ENCODE peak calls at places on chromosomes 2 and 18, in four cellular contexts. One of them, this sample, is unnamed.
A peak's percentile ranks its signal among the peaks of the same experiment; 100 is the strongest.

GRCh38 chr18:78908462-78908861 is 71.2 kb upstream of the SALL3 start:
- DNase-seq in neural progenitor cell: no peak
- DNase-seq in kidney epithelial cell: no peak
- DNase-seq in nephron progenitor cell: no peak
- DNase-seq in this sample: no peak

GRCh38 chr2:212451786-212452200 is 86.8 kb downstream of the ERBB4 start:
- DNase-seq in neural progenitor cell: no peak
- DNase-seq in kidney epithelial cell: peak; percentile 23
- DNase-seq in nephron progenitor cell: no peak
- DNase-seq in this sample: peak; percentile 56

GRCh38 chr2:3340144-3340543 is 37.5 kb downstream of the EIPR1 start:
- DNase-seq in neural progenitor cell: no peak
- DNase-seq in kidney epithelial cell: no peak
- DNase-seq in nephron progenitor cell: no peak
- DNase-seq in this sample: no peak

GRCh38 chr2:85259101-85259590 is 68.6 kb downstream of the TGOLN2 start:
- DNase-seq in neural progenitor cell: peak; percentile 87
- DNase-seq in kidney epithelial cell: no peak
- DNase-seq in nephron progenitor cell: peak; percentile 31
- DNase-seq in this sample: no peak

GRCh38 chr2:151575338-151575737 is 158.9 kb downstream of the NEB start:
- DNase-seq in neural progenitor cell: no peak
- DNase-seq in kidney epithelial cell: no peak
- DNase-seq in nephron progenitor cell: no peak
- DNase-seq in this sample: peak; percentile 60

GRCh38 chr18:21686282-21687105 is 18.1 kb downstream of the ABHD3 start:
- DNase-seq in neural progenitor cell: no peak
- DNase-seq in kidney epithelial cell: no peak
- DNase-seq in nephron progenitor cell: no peak
- DNase-seq in this sample: no peak

GRCh38 chr2:42585779-42586178 is 17.3 kb downstream of the MTA3 start:
- DNase-seq in neural progenitor cell: no peak
- DNase-seq in kidney epithelial cell: no peak
- DNase-seq in nephron progenitor cell: no peak
- DNase-seq in this sample: peak; percentile 41

GRCh38 chr18:31064130-31064529 is 21.6 kb upstream of the DSC3 start:
- DNase-seq in neural progenitor cell: no peak
- DNase-seq in kidney epithelial cell: no peak
- DNase-seq in nephron progenitor cell: no peak
- DNase-seq in this sample: peak; percentile 99

GRCh38 chr18:43886341-43886740 is 609.1 kb upstream of the SYT4 start:
- DNase-seq in neural progenitor cell: no peak
- DNase-seq in kidney epithelial cell: no peak
- DNase-seq in nephron progenitor cell: no peak
- DNase-seq in this sample: peak; percentile 10

GRCh38 chr2:198054299-198054698 is 249.9 kb downstream of the PLCL1 start:
- DNase-seq in neural progenitor cell: peak; percentile 53
- DNase-seq in kidney epithelial cell: no peak
- DNase-seq in nephron progenitor cell: peak; percentile 27
- DNase-seq in this sample: peak; percentile 27

GRCh38 chr18:45505497-45506206 is 109.6 kb upstream of the SLC14A2 start:
- DNase-seq in neural progenitor cell: no peak
- DNase-seq in kidney epithelial cell: no peak
- DNase-seq in nephron progenitor cell: no peak
- DNase-seq in this sample: no peak

GRCh38 chr18:48179005-48179404 is 230.2 kb downstream of the ZBTB7C start:
- DNase-seq in neural progenitor cell: no peak
- DNase-seq in kidney epithelial cell: no peak
- DNase-seq in nephron progenitor cell: no peak
- DNase-seq in this sample: no peak

GRCh38 chr2:54274781-54275242 is 18.8 kb upstream of the TSPYL6 start:
- DNase-seq in neural progenitor cell: no peak
- DNase-seq in kidney epithelial cell: peak; percentile 16
- DNase-seq in nephron progenitor cell: no peak
- DNase-seq in this sample: no peak

GRCh38 chr18:37362158-37362890 is 203.3 kb downstream of the CELF4 start:
- DNase-seq in neural progenitor cell: no peak
- DNase-seq in kidney epithelial cell: no peak
- DNase-seq in nephron progenitor cell: peak; percentile 17
- DNase-seq in this sample: no peak

GRCh38 chr2:138122891-138123290 is 158.6 kb downstream of the HNMT start:
- DNase-seq in neural progenitor cell: no peak
- DNase-seq in kidney epithelial cell: peak; percentile 5
- DNase-seq in nephron progenitor cell: no peak
- DNase-seq in this sample: peak; percentile 92

GRCh38 chr2:28002181-28002580 is 111.7 kb downstream of the BABAM2 start:
- DNase-seq in neural progenitor cell: no peak
- DNase-seq in kidney epithelial cell: no peak
- DNase-seq in nephron progenitor cell: no peak
- DNase-seq in this sample: no peak

GRCh38 chr18:49174478-49174877 is 223.7 kb upstream of the SMAD7 start:
- DNase-seq in neural progenitor cell: no peak
- DNase-seq in kidney epithelial cell: no peak
- DNase-seq in nephron progenitor cell: no peak
- DNase-seq in this sample: peak; percentile 44

GRCh38 chr2:96116424-96116878 is at the start of gene ADRA2B:
- DNase-seq in neural progenitor cell: peak; percentile 91
- DNase-seq in kidney epithelial cell: no peak
- DNase-seq in nephron progenitor cell: peak; percentile 84
- DNase-seq in this sample: peak; percentile 44

GRCh38 chr2:194557993-194558392 is 1099.0 kb upstream of the SLC39A10 start:
- DNase-seq in neural progenitor cell: no peak
- DNase-seq in kidney epithelial cell: no peak
- DNase-seq in nephron progenitor cell: no peak
- DNase-seq in this sample: no peak

GRCh38 chr2:78564666-78565065 is 460.8 kb upstream of the REG3G start:
- DNase-seq in neural progenitor cell: no peak
- DNase-seq in kidney epithelial cell: no peak
- DNase-seq in nephron progenitor cell: no peak
- DNase-seq in this sample: no peak

GRCh38 chr2:238290715-238291549 is 2.5 kb upstream of the PER2 start:
- DNase-seq in neural progenitor cell: no peak
- DNase-seq in kidney epithelial cell: no peak
- DNase-seq in nephron progenitor cell: no peak
- DNase-seq in this sample: peak; percentile 40
- TF ChIP-seq CTCF in neural progenitor cell: no peak
- TF ChIP-seq CTCF in kidney epithelial cell: no peak
- TF ChIP-seq CTCF in nephron progenitor cell: no peak
- TF ChIP-seq CTCF in this sample: no peak

DNA sequence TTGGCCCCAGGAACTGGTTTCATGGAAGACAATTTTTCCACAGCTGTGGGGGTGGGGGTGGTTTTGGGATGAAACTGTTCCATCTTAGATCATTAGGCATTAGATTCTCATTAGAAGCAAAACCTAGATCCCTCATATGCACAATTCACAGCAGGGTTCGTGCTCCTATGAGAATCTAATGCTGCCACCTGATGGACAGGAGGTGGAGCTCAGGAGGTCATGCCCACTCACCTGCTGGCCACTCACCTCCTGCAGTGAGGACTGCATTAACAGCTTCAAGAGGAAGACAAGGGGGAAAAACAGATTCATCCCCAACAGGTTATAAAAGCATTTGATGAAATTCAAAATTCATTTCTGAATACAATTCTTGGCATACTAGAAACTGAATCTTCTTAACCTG is 38.5 kb downstream of the THAP4 start:
- DNase-seq in neural progenitor cell: peak; percentile 24
- DNase-seq in kidney epithelial cell: no peak
- DNase-seq in nephron progenitor cell: no peak
- DNase-seq in this sample: peak; percentile 30
- TF ChIP-seq CTCF in neural progenitor cell: peak; percentile 36
- TF ChIP-seq CTCF in kidney epithelial cell: peak; percentile 33
- TF ChIP-seq CTCF in nephron progenitor cell: no peak
- TF ChIP-seq CTCF in this sample: peak; percentile 34

GRCh38 chr2:65070172-65070830 is 14.1 kb downstream of the CEP68 start:
- DNase-seq in neural progenitor cell: no peak
- DNase-seq in kidney epithelial cell: no peak
- DNase-seq in nephron progenitor cell: no peak
- DNase-seq in this sample: peak; percentile 72
- TF ChIP-seq CTCF in neural progenitor cell: no peak
- TF ChIP-seq CTCF in kidney epithelial cell: peak; percentile 37
- TF ChIP-seq CTCF in nephron progenitor cell: no peak
- TF ChIP-seq CTCF in this sample: no peak

GRCh38 chr2:129936334-129936934 is 43.0 kb upstream of the RAB6C start:
- DNase-seq in neural progenitor cell: peak; percentile 75
- DNase-seq in kidney epithelial cell: no peak
- DNase-seq in nephron progenitor cell: peak; percentile 69
- DNase-seq in this sample: peak; percentile 39
- TF ChIP-seq CTCF in neural progenitor cell: peak; percentile 68
- TF ChIP-seq CTCF in kidney epithelial cell: no peak
- TF ChIP-seq CTCF in nephron progenitor cell: peak; percentile 62
- TF ChIP-seq CTCF in this sample: peak; percentile 55

DNA sequence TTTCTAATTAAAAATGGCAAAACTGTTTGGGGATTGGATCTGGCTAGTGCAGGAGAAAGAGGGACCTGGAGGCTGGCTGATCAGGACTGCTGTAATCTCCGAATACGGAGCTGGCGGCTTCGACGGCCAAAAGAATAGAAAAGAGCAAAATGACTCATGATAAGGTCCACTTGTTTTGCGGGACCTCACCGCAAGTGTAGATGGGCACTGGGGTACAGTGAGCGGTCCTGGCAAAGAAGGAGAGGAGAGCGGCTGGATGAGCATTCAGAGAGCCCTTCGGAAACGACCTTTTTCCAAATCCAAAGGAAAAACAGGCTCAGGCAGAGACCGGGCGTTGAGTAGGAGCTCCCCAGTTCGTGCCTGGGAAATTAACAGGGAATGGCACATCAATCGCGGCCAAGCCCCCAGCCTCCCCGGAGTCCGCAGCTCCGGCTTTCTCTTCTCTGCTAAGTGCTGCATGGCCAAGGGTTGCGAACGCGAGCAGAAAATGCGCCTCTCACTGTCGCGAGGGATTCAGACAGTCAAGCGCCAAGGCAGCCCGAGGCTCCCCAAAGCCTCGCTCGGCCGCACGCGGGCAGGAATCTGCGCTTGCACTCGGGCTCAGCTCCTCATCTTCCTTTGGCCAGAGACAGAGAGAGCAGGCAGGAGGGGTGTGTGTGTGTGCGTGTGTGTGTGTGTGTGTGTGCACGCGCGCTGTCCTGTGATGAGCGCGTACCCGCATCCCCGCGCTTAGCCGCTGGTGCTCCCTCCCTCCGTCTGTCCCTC is 1.8 kb downstream of the DCC start:
- DNase-seq in neural progenitor cell: peak; percentile 73
- DNase-seq in kidney epithelial cell: no peak
- DNase-seq in nephron progenitor cell: peak; percentile 62
- DNase-seq in this sample: no peak
- TF ChIP-seq CTCF in neural progenitor cell: no peak
- TF ChIP-seq CTCF in kidney epithelial cell: no peak
- TF ChIP-seq CTCF in nephron progenitor cell: no peak
- TF ChIP-seq CTCF in this sample: no peak

DNA sequence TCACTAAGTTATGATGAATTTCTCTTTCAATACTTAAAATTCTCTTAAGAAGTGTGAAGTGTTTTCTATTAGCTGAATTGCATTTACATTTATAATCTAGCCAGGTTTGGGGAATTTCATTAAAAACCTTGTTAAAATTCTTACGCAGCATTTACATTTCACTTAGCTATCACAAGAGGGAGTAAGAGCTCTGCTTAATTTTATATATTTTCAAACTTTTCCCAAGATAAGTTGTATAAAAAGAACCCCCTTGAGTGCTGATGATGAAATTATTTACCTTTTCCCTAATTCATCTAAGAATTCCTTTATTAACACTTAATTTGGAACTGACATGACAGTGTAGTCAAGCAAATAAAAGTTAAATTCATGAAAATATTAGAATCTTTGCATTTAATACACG is 54.2 kb upstream of the ZSWIM2 start:
- DNase-seq in neural progenitor cell: no peak
- DNase-seq in kidney epithelial cell: no peak
- DNase-seq in nephron progenitor cell: no peak
- DNase-seq in this sample: peak; percentile 24
- TF ChIP-seq CTCF in neural progenitor cell: peak; percentile 58
- TF ChIP-seq CTCF in kidney epithelial cell: peak; percentile 35
- TF ChIP-seq CTCF in nephron progenitor cell: peak; percentile 20
- TF ChIP-seq CTCF in this sample: peak; percentile 21

DNA sequence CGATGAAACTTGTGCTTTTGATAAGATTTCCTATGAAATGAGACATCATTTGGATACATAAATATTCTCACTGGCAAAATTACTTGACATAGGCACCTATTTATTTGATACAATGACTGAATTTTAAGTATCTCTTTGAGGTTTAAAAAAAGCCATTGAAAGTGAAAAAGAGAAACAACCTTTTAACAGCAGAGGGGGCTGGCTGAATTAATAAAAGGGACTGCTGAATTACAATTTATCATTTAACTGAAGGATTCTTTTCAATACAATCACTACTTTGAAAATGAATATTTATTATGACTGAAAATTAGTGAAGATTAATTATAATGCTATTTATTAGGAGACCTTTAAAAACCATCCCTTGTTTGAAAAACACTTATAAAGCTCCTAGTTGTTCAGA is 335.3 kb downstream of the DLGAP1 start:
- DNase-seq in neural progenitor cell: no peak
- DNase-seq in kidney epithelial cell: no peak
- DNase-seq in nephron progenitor cell: no peak
- DNase-seq in this sample: no peak
- TF ChIP-seq CTCF in neural progenitor cell: no peak
- TF ChIP-seq CTCF in kidney epithelial cell: no peak
- TF ChIP-seq CTCF in nephron progenitor cell: no peak
- TF ChIP-seq CTCF in this sample: no peak

GRCh38 chr2:217680376-217680775 is 322.4 kb downstream of the TNS1 start:
- DNase-seq in neural progenitor cell: peak; percentile 32
- DNase-seq in kidney epithelial cell: no peak
- DNase-seq in nephron progenitor cell: no peak
- DNase-seq in this sample: no peak
- TF ChIP-seq CTCF in neural progenitor cell: no peak
- TF ChIP-seq CTCF in kidney epithelial cell: no peak
- TF ChIP-seq CTCF in nephron progenitor cell: no peak
- TF ChIP-seq CTCF in this sample: no peak

This sample was measured in bronchial epithelial cell.